ENCODE peak calls at places on chromosome 10, in five cellular contexts. One of them, this sample, is unnamed.

GRCh38 chr10:125441151-125441550 is 241.8 kb downstream of the TEX36 start:
- DNase-seq in neural progenitor cell: no peak
- DNase-seq in heart right ventricle: no peak
- DNase-seq in right lobe of liver: no peak
- DNase-seq in PC-3: peak; percentile 71
- DNase-seq in this sample: no peak

GRCh38 chr10:109934958-109935793 is 11.9 kb upstream of the XPNPEP1 start:
- DNase-seq in PC-3: peak; percentile 47
- DNase-seq in heart right ventricle: peak; percentile 55
- DNase-seq in neural progenitor cell: peak; percentile 88
- DNase-seq in right lobe of liver: no peak
- DNase-seq in this sample: no peak

GRCh38 chr10:110859947-110860376 is 11.8 kb upstream of the PDCD4 start:
- DNase-seq in heart right ventricle: no peak
- DNase-seq in PC-3: no peak
- DNase-seq in right lobe of liver: no peak
- DNase-seq in neural progenitor cell: no peak
- DNase-seq in this sample: peak; percentile 49

GRCh38 chr10:124082555-124082954 is 10.8 kb downstream of the CHST15 start:
- DNase-seq in heart right ventricle: no peak
- DNase-seq in neural progenitor cell: no peak
- DNase-seq in right lobe of liver: no peak
- DNase-seq in PC-3: no peak
- DNase-seq in this sample: no peak

GRCh38 chr10:1654811-1655356 is 82.4 kb downstream of the ADARB2 start:
- DNase-seq in neural progenitor cell: peak; percentile 18
- DNase-seq in heart right ventricle: no peak
- DNase-seq in right lobe of liver: no peak
- DNase-seq in PC-3: no peak
- DNase-seq in this sample: no peak

GRCh38 chr10:5599613-5600520 is 66.5 kb downstream of the ASB13 start:
- DNase-seq in right lobe of liver: no peak
- DNase-seq in PC-3: no peak
- DNase-seq in neural progenitor cell: peak; percentile 64
- DNase-seq in heart right ventricle: no peak
- DNase-seq in this sample: no peak

GRCh38 chr10:49649294-49649693 is 30.2 kb upstream of the C10orf53 start:
- DNase-seq in heart right ventricle: no peak
- DNase-seq in neural progenitor cell: peak; percentile 28
- DNase-seq in PC-3: no peak
- DNase-seq in right lobe of liver: no peak
- DNase-seq in this sample: no peak

GRCh38 chr10:90480466-90480865 is 377.4 kb downstream of the HTR7 start:
- DNase-seq in neural progenitor cell: no peak
- DNase-seq in right lobe of liver: no peak
- DNase-seq in PC-3: no peak
- DNase-seq in heart right ventricle: no peak
- DNase-seq in this sample: no peak

GRCh38 chr10:88232978-88233537 is 350.1 kb downstream of the RNLS start:
- DNase-seq in PC-3: no peak
- DNase-seq in right lobe of liver: no peak
- DNase-seq in neural progenitor cell: peak; percentile 60
- DNase-seq in heart right ventricle: peak; percentile 35
- DNase-seq in this sample: no peak

GRCh38 chr10:72612203-72612826 is 13.6 kb downstream of the MICU1 start:
- DNase-seq in heart right ventricle: peak; percentile 10
- DNase-seq in PC-3: peak; percentile 4
- DNase-seq in right lobe of liver: no peak
- DNase-seq in neural progenitor cell: no peak
- DNase-seq in this sample: no peak

GRCh38 chr10:68924593-68924992 is 23.5 kb downstream of the DDX50 start:
- DNase-seq in heart right ventricle: no peak
- DNase-seq in neural progenitor cell: no peak
- DNase-seq in right lobe of liver: no peak
- DNase-seq in PC-3: no peak
- DNase-seq in this sample: no peak
- H3K36me3 ChIP-seq in heart right ventricle: no peaks in the 10 kb centered on the region
- H3K36me3 ChIP-seq in neural progenitor cell: peaks cover 11% of the 10 kb centered on the region
- H3K36me3 ChIP-seq in right lobe of liver: no peaks in the 10 kb centered on the region
- H3K36me3 ChIP-seq in PC-3: peaks cover 20% of the 10 kb centered on the region
- H3K36me3 ChIP-seq in this sample: peaks cover 27% of the 10 kb centered on the region

GRCh38 chr10:48574817-48575380 is 30.0 kb downstream of the ARHGAP22 start:
- DNase-seq in PC-3: no peak
- DNase-seq in right lobe of liver: no peak
- DNase-seq in heart right ventricle: no peak
- DNase-seq in neural progenitor cell: no peak
- DNase-seq in this sample: no peak
- H3K27ac ChIP-seq in PC-3: no peak overlapping the region
- H3K27ac ChIP-seq in right lobe of liver: no peak overlapping the region
- H3K27ac ChIP-seq in heart right ventricle: no peak overlapping the region
- H3K27ac ChIP-seq in neural progenitor cell: no peak overlapping the region
- H3K27ac ChIP-seq in this sample: no peak overlapping the region

GRCh38 chr10:103096130-103096529 is 96.9 kb downstream of the NT5C2 start:
- DNase-seq in neural progenitor cell: no peak
- DNase-seq in heart right ventricle: no peak
- DNase-seq in right lobe of liver: no peak
- DNase-seq in PC-3: peak; percentile 14
- DNase-seq in this sample: no peak
- H3K36me3 ChIP-seq in neural progenitor cell: peaks cover 14% of the 10 kb centered on the region
- H3K36me3 ChIP-seq in heart right ventricle: no peaks in the 10 kb centered on the region
- H3K36me3 ChIP-seq in right lobe of liver: peaks cover 8% of the 10 kb centered on the region
- H3K36me3 ChIP-seq in PC-3: peaks cover 67% of the 10 kb centered on the region
- H3K36me3 ChIP-seq in this sample: peaks cover 4% of the 10 kb centered on the region

DNA sequence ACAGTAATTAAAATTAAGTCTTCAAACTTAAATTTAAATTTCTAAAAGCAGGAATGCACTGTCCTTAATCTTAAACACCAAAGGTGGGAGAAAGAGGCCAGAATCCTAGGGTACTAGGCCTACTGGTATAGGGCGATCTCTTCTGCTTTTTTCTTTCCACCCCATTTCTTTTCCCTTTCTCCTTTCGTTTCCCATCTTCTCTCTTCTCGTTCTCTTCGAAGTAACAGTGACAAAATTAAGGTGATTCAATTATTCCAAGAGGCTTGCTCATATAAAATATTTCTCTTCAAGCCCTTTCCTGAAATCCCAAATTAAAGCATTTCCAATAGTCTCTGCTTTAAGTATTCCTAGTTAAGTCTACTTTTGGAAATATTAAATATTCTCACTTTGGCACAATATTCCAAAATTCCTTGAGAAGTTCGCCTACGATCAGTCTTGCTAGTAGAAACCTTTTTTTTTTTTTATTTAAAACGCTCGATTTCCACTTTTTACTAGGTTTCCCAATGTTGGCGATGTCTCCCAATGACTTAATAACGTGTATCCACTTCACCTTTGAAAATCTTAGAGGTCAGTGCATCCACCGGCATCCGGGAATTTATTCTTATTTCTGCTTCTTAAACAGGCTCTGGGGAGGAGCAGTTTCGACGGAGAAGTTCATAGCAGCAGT is 765 bp upstream of the LCOR start:
- DNase-seq in neural progenitor cell: no peak
- DNase-seq in heart right ventricle: no peak
- DNase-seq in right lobe of liver: no peak
- DNase-seq in PC-3: no peak
- DNase-seq in this sample: no peak
- H3K27ac ChIP-seq in neural progenitor cell: no peak overlapping the region
- H3K27ac ChIP-seq in heart right ventricle: peak overlapping the region; percentile 98
- H3K27ac ChIP-seq in right lobe of liver: peak overlapping the region; percentile 88
- H3K27ac ChIP-seq in PC-3: peak overlapping the region; percentile 58
- H3K27ac ChIP-seq in this sample: peak overlapping the region; percentile 95

GRCh38 chr10:127027786-127028185 is 122.6 kb downstream of the DOCK1 start:
- DNase-seq in heart right ventricle: no peak
- DNase-seq in right lobe of liver: no peak
- DNase-seq in PC-3: no peak
- DNase-seq in neural progenitor cell: no peak
- DNase-seq in this sample: no peak

GRCh38 chr10:127024655-127025054 is 119.4 kb downstream of the DOCK1 start:
- DNase-seq in right lobe of liver: no peak
- DNase-seq in heart right ventricle: no peak
- DNase-seq in PC-3: no peak
- DNase-seq in neural progenitor cell: no peak
- DNase-seq in this sample: no peak

GRCh38 chr10:127033116-127033515 is 127.9 kb downstream of the DOCK1 start:
- DNase-seq in heart right ventricle: no peak
- DNase-seq in PC-3: no peak
- DNase-seq in neural progenitor cell: no peak
- DNase-seq in right lobe of liver: no peak
- DNase-seq in this sample: no peak

GRCh38 chr10:127028556-127028955 is 123.3 kb downstream of the DOCK1 start:
- DNase-seq in neural progenitor cell: no peak
- DNase-seq in heart right ventricle: no peak
- DNase-seq in PC-3: no peak
- DNase-seq in right lobe of liver: no peak
- DNase-seq in this sample: no peak

DNA sequence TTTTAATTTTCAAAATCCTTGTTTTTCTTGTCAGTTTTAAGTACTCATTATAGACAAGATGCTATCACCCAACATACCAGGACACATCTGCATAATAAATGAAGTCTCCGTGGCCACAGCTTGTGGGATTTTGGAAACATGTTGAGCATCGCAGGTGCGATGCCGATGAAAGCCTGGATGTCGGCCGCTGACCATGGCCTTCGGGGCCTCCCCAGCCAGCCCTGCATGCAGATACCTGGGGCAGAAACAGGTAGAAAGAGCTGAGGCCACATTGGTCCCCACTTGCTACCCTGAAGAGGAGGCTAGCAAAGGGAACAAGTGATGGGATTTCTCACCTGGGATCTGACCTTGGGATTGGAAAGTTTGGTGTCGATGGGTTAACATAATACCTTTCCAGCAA is 123.8 kb downstream of the DOCK1 start:
- DNase-seq in neural progenitor cell: no peak
- DNase-seq in PC-3: no peak
- DNase-seq in heart right ventricle: no peak
- DNase-seq in right lobe of liver: no peak
- DNase-seq in this sample: peak; percentile 3
- H3K36me3 ChIP-seq in neural progenitor cell: no peaks in the 10 kb centered on the region
- H3K36me3 ChIP-seq in PC-3: peaks cover 7% of the 10 kb centered on the region
- H3K36me3 ChIP-seq in heart right ventricle: peaks cover 6% of the 10 kb centered on the region
- H3K36me3 ChIP-seq in right lobe of liver: no peaks in the 10 kb centered on the region
- H3K36me3 ChIP-seq in this sample: no peaks in the 10 kb centered on the region

DNA sequence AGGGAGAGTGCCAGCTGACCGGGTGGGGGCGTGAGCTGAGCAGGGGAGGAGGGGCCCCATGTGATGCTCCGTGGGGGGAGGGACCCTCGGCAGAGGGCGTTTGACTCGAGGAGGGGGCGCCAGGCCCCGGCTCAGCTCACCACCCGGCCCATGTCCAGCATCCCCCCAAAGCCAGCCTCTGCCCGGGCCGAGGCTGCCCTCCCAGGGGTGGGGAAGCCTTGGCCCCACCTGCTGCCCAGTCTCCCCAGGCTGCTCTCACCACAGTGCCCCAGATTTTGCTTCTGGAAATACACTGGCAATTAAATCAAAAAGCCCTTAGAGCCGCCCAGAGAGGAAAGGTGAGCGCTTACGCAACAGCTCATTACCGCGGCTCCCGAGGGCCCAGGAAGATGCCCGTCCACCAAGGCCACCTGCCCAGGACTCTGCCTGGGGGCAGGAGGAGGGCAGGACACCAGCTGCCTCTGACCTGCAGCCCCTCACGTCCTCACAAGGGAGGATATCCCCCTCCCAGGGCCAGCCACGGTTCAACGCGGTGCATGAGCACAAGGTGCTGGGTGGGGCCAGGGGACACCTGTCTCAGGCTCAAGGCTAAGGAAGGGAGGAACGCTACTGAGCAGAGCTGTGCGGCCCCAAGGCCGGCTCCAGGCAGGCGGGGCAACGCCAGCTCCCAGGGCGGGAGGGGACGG is 70.0 kb upstream of the INPP5A start:
- DNase-seq in neural progenitor cell: no peak
- DNase-seq in PC-3: no peak
- DNase-seq in heart right ventricle: no peak
- DNase-seq in right lobe of liver: peak; percentile 16
- DNase-seq in this sample: peak; percentile 82
- H3K27ac ChIP-seq in neural progenitor cell: no peak overlapping the region
- H3K27ac ChIP-seq in PC-3: no peak overlapping the region
- H3K27ac ChIP-seq in heart right ventricle: peak overlapping the region; percentile 96
- H3K27ac ChIP-seq in right lobe of liver: no peak overlapping the region
- H3K27ac ChIP-seq in this sample: no peak overlapping the region

GRCh38 chr10:68153473-68154210 is 44.4 kb downstream of the MYPN start:
- DNase-seq in PC-3: peak; percentile 100
- DNase-seq in heart right ventricle: peak; percentile 52
- DNase-seq in neural progenitor cell: no peak
- DNase-seq in right lobe of liver: no peak
- DNase-seq in this sample: no peak

GRCh38 chr10:68156373-68157185 is 47.3 kb downstream of the MYPN start:
- DNase-seq in heart right ventricle: peak; percentile 71
- DNase-seq in neural progenitor cell: peak; percentile 62
- DNase-seq in right lobe of liver: no peak
- DNase-seq in PC-3: peak; percentile 97
- DNase-seq in this sample: peak; percentile 89

GRCh38 chr10:68155615-68156205 is 46.4 kb downstream of the MYPN start:
- DNase-seq in PC-3: no peak
- DNase-seq in neural progenitor cell: no peak
- DNase-seq in heart right ventricle: no peak
- DNase-seq in right lobe of liver: no peak
- DNase-seq in this sample: no peak

GRCh38 chr10:68154211-68154497 is 44.9 kb downstream of the MYPN start:
- DNase-seq in neural progenitor cell: peak; percentile 29
- DNase-seq in heart right ventricle: peak; percentile 49
- DNase-seq in PC-3: no peak
- DNase-seq in right lobe of liver: peak; percentile 33
- DNase-seq in this sample: no peak

GRCh38 chr10:68158031-68158430 is 48.7 kb downstream of the MYPN start:
- DNase-seq in neural progenitor cell: no peak
- DNase-seq in heart right ventricle: no peak
- DNase-seq in right lobe of liver: no peak
- DNase-seq in PC-3: no peak
- DNase-seq in this sample: no peak
- H3K36me3 ChIP-seq in neural progenitor cell: no peaks in the 10 kb centered on the region
- H3K36me3 ChIP-seq in heart right ventricle: no peaks in the 10 kb centered on the region
- H3K36me3 ChIP-seq in right lobe of liver: no peaks in the 10 kb centered on the region
- H3K36me3 ChIP-seq in PC-3: no peaks in the 10 kb centered on the region
- H3K36me3 ChIP-seq in this sample: no peaks in the 10 kb centered on the region